ENCODE peak calls at places on chromosomes 1 and 21, in eight cellular contexts. Y, S, P, O, K, J, N and Z are unnamed samples. For H3K4me1, the result is how much of the 10 kb centered on the place peaks cover.

GRCh38 chr1:58627221-58627620 is 50.2 kb upstream of the TACSTD2 start:
- DNase-seq in Y (no peak), S (no peak), P (no peak), O (no peak), K (no peak), J (no peak), N (no peak), Z (peak)

GRCh38 chr1:51506537-51506936 is 12.5 kb downstream of the EPS15 start:
- DNase-seq in Y (no peak), S (no peak), P (no peak), O (peak), K (no peak), J (no peak), N (peak), Z (peak)

GRCh38 chr1:5753431-5754078 is 238.7 kb downstream of the NPHP4 start:
- DNase-seq in Y (no peak), S (no peak), P (no peak), O (no peak), K (no peak), J (no peak), N (no peak), Z (no peak)

GRCh38 chr1:234579967-234580366 is 30.0 kb downstream of the IRF2BP2 start:
- DNase-seq in Y (no peak), S (peak), P (no peak), O (no peak), K (no peak), J (no peak), N (peak), Z (peak)

GRCh38 chr1:54850737-54851136 is 36.3 kb downstream of the DHCR24 start:
- DNase-seq in Y (no peak), S (peak), P (no peak), O (peak), K (no peak), J (no peak), N (no peak), Z (peak)

GRCh38 chr1:30359821-30360220 is 363.6 kb downstream of the MATN1 start:
- DNase-seq in Y (no peak), S (no peak), P (no peak), O (no peak), K (no peak), J (no peak), N (no peak), Z (no peak)

GRCh38 chr1:226601456-226601855 is 52.9 kb downstream of the STUM start:
- DNase-seq in Y (no peak), S (no peak), P (no peak), O (no peak), K (no peak), J (no peak), N (no peak), Z (no peak)

GRCh38 chr1:76547916-76548315 is 319.4 kb upstream of the ST6GALNAC5 start:
- DNase-seq in Y (no peak), S (no peak), P (peak), O (no peak), K (no peak), J (no peak), N (no peak), Z (no peak)

GRCh38 chr1:61053712-61054608 is 28.4 kb upstream of the NFIA start:
- DNase-seq in Y (no peak), S (no peak), P (peak), O (no peak), K (no peak), J (peak), N (no peak), Z (peak)
- H3K4me1 ChIP-seq in Y (under half), S (under half), P (under half), O (under half), K (under half), J (under half), N (under half), Z (under half)

GRCh38 chr21:17671733-17672132 is 59.0 kb upstream of the BTG3 start:
- DNase-seq in Y (no peak), S (no peak), P (no peak), O (no peak), K (no peak), J (no peak), N (no peak), Z (no peak)

GRCh38 chr21:17668479-17668878 is 55.8 kb upstream of the BTG3 start:
- DNase-seq in Y (no peak), S (no peak), P (no peak), O (no peak), K (no peak), J (no peak), N (no peak), Z (no peak)

DNA sequence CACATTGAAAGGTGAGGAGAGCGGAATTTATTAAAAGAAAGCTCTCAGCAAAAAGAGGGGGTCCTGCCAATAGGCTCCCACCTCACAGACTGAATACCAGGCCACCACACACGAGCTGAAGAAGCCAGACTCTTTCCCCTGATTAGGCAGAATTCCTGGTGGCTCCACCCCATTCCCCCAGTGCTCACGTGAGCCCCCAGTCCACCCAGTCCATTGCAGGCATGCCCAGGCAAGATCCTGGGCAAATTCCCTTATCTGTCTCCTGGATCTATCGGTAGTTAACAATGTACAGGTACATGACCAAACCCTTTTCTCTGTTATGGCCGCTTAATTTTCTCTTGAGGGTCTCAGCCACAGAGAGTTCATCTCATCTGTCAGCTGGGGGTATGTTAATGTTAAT is 54.6 kb upstream of the BTG3 start:
- DNase-seq in Y (no peak), S (no peak), P (peak), O (no peak), K (no peak), J (no peak), N (no peak), Z (no peak)
- H2AFZ ChIP-seq in Y (no peak), S (no peak), P (no peak), O (no peak), K (peak), J (peak), N (no peak), Z (no peak)

DNA sequence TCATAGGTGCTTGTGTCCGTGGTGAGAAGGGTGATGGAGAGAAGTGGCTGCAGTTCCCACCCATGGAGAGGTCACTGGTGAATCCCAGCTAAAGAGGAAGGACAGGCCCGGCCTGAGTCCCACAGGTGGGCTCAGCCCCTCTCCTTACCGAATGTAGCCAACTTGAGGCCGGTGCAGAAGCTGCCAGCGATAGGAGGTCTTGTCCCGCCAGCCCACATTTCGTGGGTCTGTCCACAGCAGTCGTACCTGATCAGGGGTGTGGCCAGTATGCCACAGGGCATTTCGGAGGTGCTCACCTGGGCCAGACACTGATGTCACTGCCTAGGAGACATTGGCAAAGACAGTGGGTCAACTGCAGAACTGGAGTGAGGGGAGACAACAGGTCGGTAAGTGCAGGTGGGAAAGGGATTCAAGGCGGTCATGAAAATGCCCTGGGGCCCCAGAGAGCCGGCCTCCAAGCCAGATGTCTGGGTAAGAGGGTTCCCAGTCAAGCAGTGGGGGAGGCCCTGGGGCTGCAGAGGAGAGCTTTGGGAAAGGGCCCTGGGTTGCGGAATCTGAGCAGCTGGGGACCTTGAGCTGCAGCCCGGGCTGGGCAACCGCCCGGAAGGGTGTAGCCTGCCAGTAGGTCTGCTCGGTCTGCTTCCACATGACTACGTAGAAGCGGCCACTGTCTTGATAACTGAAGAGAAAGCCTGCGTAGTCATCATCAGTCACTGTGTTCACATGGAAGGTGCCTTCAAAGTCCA is 10.6 kb downstream of the THBS3 start:
- DNase-seq in Y (no peak), S (no peak), P (no peak), O (no peak), K (no peak), J (no peak), N (no peak), Z (no peak)
- H3K9ac ChIP-seq in Y (no peak), S (no peak), P (peak), O (no peak), K (no peak), J (no peak), N (no peak), Z (no peak)

DNA sequence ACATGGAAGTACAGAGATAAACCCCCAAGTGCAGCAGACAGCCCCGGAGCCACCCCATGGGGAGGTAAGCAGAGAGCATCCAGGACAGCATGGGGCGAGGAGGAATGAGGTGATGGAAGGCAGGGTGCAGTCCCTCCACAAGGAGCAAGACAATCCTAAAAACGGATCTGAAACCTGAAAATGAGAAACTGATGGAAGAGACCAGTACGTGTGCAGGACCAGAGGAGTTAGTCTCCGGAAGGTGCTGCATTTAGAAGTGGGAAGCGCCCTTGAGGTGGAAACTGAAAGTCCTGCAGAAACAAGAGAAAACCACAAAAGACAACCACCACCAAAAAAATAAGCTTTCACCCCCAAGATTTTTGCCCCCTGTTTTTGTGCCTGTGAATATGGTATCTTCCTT is 17.4 kb upstream of the DDOST start:
- DNase-seq in Y (peak), S (no peak), P (no peak), O (no peak), K (no peak), J (no peak), N (no peak), Z (no peak)
- H3K4me1 ChIP-seq in Y (under half), S (under half), P (under half), O (under half), K (under half), J (under half), N (under half), Z (under half)

GRCh38 chr1:85049735-85050166 is 1.5 kb upstream of the MCOLN3 start:
- DNase-seq in Y (no peak), S (no peak), P (peak), O (no peak), K (no peak), J (no peak), N (no peak), Z (no peak)

GRCh38 chr1:85042413-85042812 is 5.9 kb downstream of the MCOLN3 start:
- DNase-seq in Y (no peak), S (no peak), P (no peak), O (no peak), K (no peak), J (no peak), N (no peak), Z (no peak)

GRCh38 chr1:85048296-85049064 is at the start of gene MCOLN3:
- DNase-seq in Y (peak), S (peak), P (peak), O (no peak), K (no peak), J (peak), N (no peak), Z (peak)

GRCh38 chr1:85047144-85047471 is 1.2 kb downstream of the MCOLN3 start:
- DNase-seq in Y (no peak), S (no peak), P (no peak), O (no peak), K (no peak), J (no peak), N (no peak), Z (no peak)

GRCh38 chr1:85047472-85048295 is 616 bp downstream of the MCOLN3 start:
- DNase-seq in Y (no peak), S (no peak), P (peak), O (no peak), K (no peak), J (peak), N (no peak), Z (peak)
- H2AFZ ChIP-seq in Y (no peak), S (peak), P (no peak), O (peak), K (no peak), J (no peak), N (no peak), Z (peak)

GRCh38 chr1:206049919-206050600 is 2.9 kb upstream of the RHEX start:
- DNase-seq in Y (peak), S (peak), P (no peak), O (no peak), K (no peak), J (no peak), N (no peak), Z (no peak)
- H3K9ac ChIP-seq in Y (peak), S (no peak), P (no peak), O (no peak), K (no peak), J (no peak), N (no peak), Z (no peak)